ENCODE peak calls at places on chromosomes 3 and 15, in five cellular contexts. V, H, L, U and N are unnamed samples.

GRCh38 chr3:186487819-186488218 is 56.4 kb downstream of the CRYGS start:
- DNase-seq in V (no peak), H (no peak), L (no peak), U (no peak), N (no peak)

GRCh38 chr3:134640872-134641470 is 9.9 kb downstream of the KY start:
- DNase-seq in V (no peak), H (no peak), L (no peak), U (no peak), N (no peak)

GRCh38 chr15:33279613-33280205 is 31.1 kb upstream of the RYR3 start:
- DNase-seq in V (peak; percentile 17), H (no peak), L (no peak), U (no peak), N (no peak)

GRCh38 chr3:125011941-125012340 is 43.9 kb downstream of the HEG1 start:
- DNase-seq in V (no peak), H (no peak), L (no peak), U (no peak), N (no peak)

GRCh38 chr15:71362987-71363968 is 248.0 kb downstream of the THSD4 start:
- DNase-seq in V (no peak), H (no peak), L (no peak), U (no peak), N (no peak)

GRCh38 chr3:148021400-148021799 is 612.2 kb downstream of the ZIC1 start:
- DNase-seq in V (no peak), H (no peak), L (no peak), U (no peak), N (no peak)

GRCh38 chr3:178236555-178237277 is 299.5 kb upstream of the KCNMB2 start:
- DNase-seq in V (peak; percentile 53), H (no peak), L (no peak), U (no peak), N (no peak)

GRCh38 chr3:174862101-174862500 is 3.0 kb downstream of the NAALADL2 start:
- DNase-seq in V (no peak), H (no peak), L (no peak), U (no peak), N (no peak)

GRCh38 chr15:64180235-64180824 is 17.5 kb upstream of the PPIB start:
- DNase-seq in V (no peak), H (no peak), L (no peak), U (no peak), N (no peak)

GRCh38 chr3:159824341-159824740 is 164.3 kb upstream of the IL12A start:
- DNase-seq in V (peak; percentile 80), H (no peak), L (no peak), U (no peak), N (no peak)

GRCh38 chr3:27561591-27561990 is 77.4 kb upstream of the SLC4A7 start:
- DNase-seq in V (no peak), H (no peak), L (no peak), U (no peak), N (no peak)